ENCODE peak calls at places on chromosomes 13 and 19, in seven cellular contexts. One of them, this sample, is unnamed.

GRCh38 chr19:47704656-47705055 is 8.6 kb upstream of the EHD2 start:
- DNase-seq in H1: no peak
- DNase-seq in G401: no peak
- DNase-seq in stimulated activated CD4-positive, alpha-beta T cell treated with anti-CD3 and anti-CD28 coated beads, Interleukin-15, amount 100 ng/mL, for 24 hours: no peak
- DNase-seq in activated naive CD8-positive, alpha-beta T cell treated with anti-CD3 and anti-CD28 coated beads for 36 hours: no peak
- DNase-seq in effector memory CD8-positive, alpha-beta T cell: no peak
- DNase-seq in T-helper 2 cell: no peak
- DNase-seq in this sample: no peak

GRCh38 chr19:12785431-12786011 is 5.8 kb upstream of the JUNB start:
- DNase-seq in activated naive CD8-positive, alpha-beta T cell treated with anti-CD3 and anti-CD28 coated beads for 36 hours: no peak
- DNase-seq in G401: no peak
- DNase-seq in effector memory CD8-positive, alpha-beta T cell: no peak
- DNase-seq in H1: no peak
- DNase-seq in T-helper 2 cell: no peak
- DNase-seq in stimulated activated CD4-positive, alpha-beta T cell treated with anti-CD3 and anti-CD28 coated beads, Interleukin-15, amount 100 ng/mL, for 24 hours: no peak
- DNase-seq in this sample: no peak

GRCh38 chr19:8512115-8512967 is 1.6 kb downstream of the ZNF414 start:
- DNase-seq in stimulated activated CD4-positive, alpha-beta T cell treated with anti-CD3 and anti-CD28 coated beads, Interleukin-15, amount 100 ng/mL, for 24 hours: peak; percentile 39
- DNase-seq in effector memory CD8-positive, alpha-beta T cell: no peak
- DNase-seq in activated naive CD8-positive, alpha-beta T cell treated with anti-CD3 and anti-CD28 coated beads for 36 hours: peak; percentile 40
- DNase-seq in G401: peak; percentile 30
- DNase-seq in T-helper 2 cell: no peak
- DNase-seq in H1: peak; percentile 84
- DNase-seq in this sample: peak; percentile 15

GRCh38 chr19:18339703-18340102 is 695 bp upstream of the PGPEP1 start:
- DNase-seq in H1: peak; percentile 61
- DNase-seq in effector memory CD8-positive, alpha-beta T cell: no peak
- DNase-seq in T-helper 2 cell: no peak
- DNase-seq in activated naive CD8-positive, alpha-beta T cell treated with anti-CD3 and anti-CD28 coated beads for 36 hours: no peak
- DNase-seq in stimulated activated CD4-positive, alpha-beta T cell treated with anti-CD3 and anti-CD28 coated beads, Interleukin-15, amount 100 ng/mL, for 24 hours: no peak
- DNase-seq in G401: no peak
- DNase-seq in this sample: peak; percentile 14

GRCh38 chr19:7152568-7152967 is 83.1 kb downstream of the ZNF557 start:
- DNase-seq in stimulated activated CD4-positive, alpha-beta T cell treated with anti-CD3 and anti-CD28 coated beads, Interleukin-15, amount 100 ng/mL, for 24 hours: no peak
- DNase-seq in H1: no peak
- DNase-seq in effector memory CD8-positive, alpha-beta T cell: no peak
- DNase-seq in activated naive CD8-positive, alpha-beta T cell treated with anti-CD3 and anti-CD28 coated beads for 36 hours: no peak
- DNase-seq in T-helper 2 cell: no peak
- DNase-seq in G401: no peak
- DNase-seq in this sample: no peak

GRCh38 chr19:32350492-32350891 is 5.1 kb downstream of the ZNF507 start:
- DNase-seq in effector memory CD8-positive, alpha-beta T cell: no peak
- DNase-seq in G401: no peak
- DNase-seq in activated naive CD8-positive, alpha-beta T cell treated with anti-CD3 and anti-CD28 coated beads for 36 hours: no peak
- DNase-seq in H1: no peak
- DNase-seq in stimulated activated CD4-positive, alpha-beta T cell treated with anti-CD3 and anti-CD28 coated beads, Interleukin-15, amount 100 ng/mL, for 24 hours: no peak
- DNase-seq in T-helper 2 cell: no peak
- DNase-seq in this sample: no peak

GRCh38 chr19:944663-945241 is 18.9 kb downstream of the ARID3A start:
- DNase-seq in T-helper 2 cell: no peak
- DNase-seq in stimulated activated CD4-positive, alpha-beta T cell treated with anti-CD3 and anti-CD28 coated beads, Interleukin-15, amount 100 ng/mL, for 24 hours: no peak
- DNase-seq in G401: no peak
- DNase-seq in effector memory CD8-positive, alpha-beta T cell: no peak
- DNase-seq in activated naive CD8-positive, alpha-beta T cell treated with anti-CD3 and anti-CD28 coated beads for 36 hours: no peak
- DNase-seq in H1: no peak
- DNase-seq in this sample: no peak

GRCh38 chr19:11479090-11479469 is 1.8 kb downstream of the ELAVL3 start:
- DNase-seq in activated naive CD8-positive, alpha-beta T cell treated with anti-CD3 and anti-CD28 coated beads for 36 hours: no peak
- DNase-seq in T-helper 2 cell: no peak
- DNase-seq in effector memory CD8-positive, alpha-beta T cell: no peak
- DNase-seq in G401: no peak
- DNase-seq in stimulated activated CD4-positive, alpha-beta T cell treated with anti-CD3 and anti-CD28 coated beads, Interleukin-15, amount 100 ng/mL, for 24 hours: no peak
- DNase-seq in H1: no peak
- DNase-seq in this sample: no peak

GRCh38 chr13:93235258-93236015 is 8.8 kb downstream of the GPC6 start:
- DNase-seq in effector memory CD8-positive, alpha-beta T cell: no peak
- DNase-seq in H1: no peak
- DNase-seq in T-helper 2 cell: no peak
- DNase-seq in stimulated activated CD4-positive, alpha-beta T cell treated with anti-CD3 and anti-CD28 coated beads, Interleukin-15, amount 100 ng/mL, for 24 hours: no peak
- DNase-seq in G401: no peak
- DNase-seq in activated naive CD8-positive, alpha-beta T cell treated with anti-CD3 and anti-CD28 coated beads for 36 hours: no peak
- DNase-seq in this sample: no peak

GRCh38 chr13:20363604-20364003 is 131.5 kb upstream of the GJB6 start:
- DNase-seq in T-helper 2 cell: no peak
- DNase-seq in G401: no peak
- DNase-seq in activated naive CD8-positive, alpha-beta T cell treated with anti-CD3 and anti-CD28 coated beads for 36 hours: no peak
- DNase-seq in H1: no peak
- DNase-seq in effector memory CD8-positive, alpha-beta T cell: no peak
- DNase-seq in stimulated activated CD4-positive, alpha-beta T cell treated with anti-CD3 and anti-CD28 coated beads, Interleukin-15, amount 100 ng/mL, for 24 hours: no peak
- DNase-seq in this sample: peak; percentile 56